ENCODE peak calls at places on chromosomes 13 and 19, in seven cellular contexts. One of them, this sample, is unnamed.
A peak's percentile ranks its signal among the peaks of the same experiment; 100 is the strongest.

GRCh38 chr19:16627194-16627927 is 643 bp downstream of the MED26 start:
- DNase-seq in endothelial cell: peak; percentile 22
- DNase-seq in activated CD4-positive, CD25-positive, alpha-beta regulatory T cell treated with anti-CD3 and anti-CD28 coated beads, Interleukin-2, amount 50 U/mL, for 16 hours: no peak
- DNase-seq in thoracic aorta: no peak
- DNase-seq in C1 segment of cervical spinal cord: no peak
- DNase-seq in left lung: peak; percentile 43
- DNase-seq in nephron progenitor cell: peak; percentile 32
- DNase-seq in this sample: peak; percentile 17

GRCh38 chr19:14731200-14731599 is 41.4 kb downstream of the ZNF333 start:
- DNase-seq in thoracic aorta: no peak
- DNase-seq in activated CD4-positive, CD25-positive, alpha-beta regulatory T cell treated with anti-CD3 and anti-CD28 coated beads, Interleukin-2, amount 50 U/mL, for 16 hours: no peak
- DNase-seq in left lung: no peak
- DNase-seq in endothelial cell: no peak
- DNase-seq in C1 segment of cervical spinal cord: no peak
- DNase-seq in nephron progenitor cell: no peak
- DNase-seq in this sample: no peak

GRCh38 chr13:50323440-50324070 is 308.3 kb downstream of the KCNRG start:
- DNase-seq in thoracic aorta: no peak
- DNase-seq in C1 segment of cervical spinal cord: no peak
- DNase-seq in endothelial cell: no peak
- DNase-seq in nephron progenitor cell: no peak
- DNase-seq in activated CD4-positive, CD25-positive, alpha-beta regulatory T cell treated with anti-CD3 and anti-CD28 coated beads, Interleukin-2, amount 50 U/mL, for 16 hours: no peak
- DNase-seq in left lung: no peak
- DNase-seq in this sample: no peak

GRCh38 chr13:49444517-49445395 is 682 bp downstream of the SETDB2 start:
- DNase-seq in thoracic aorta: no peak
- DNase-seq in activated CD4-positive, CD25-positive, alpha-beta regulatory T cell treated with anti-CD3 and anti-CD28 coated beads, Interleukin-2, amount 50 U/mL, for 16 hours: peak; percentile 13
- DNase-seq in endothelial cell: no peak
- DNase-seq in left lung: peak; percentile 39
- DNase-seq in nephron progenitor cell: no peak
- DNase-seq in C1 segment of cervical spinal cord: no peak
- DNase-seq in this sample: peak; percentile 29

GRCh38 chr19:651114-651818 is 11.6 kb downstream of the FGF22 start:
- DNase-seq in left lung: no peak
- DNase-seq in endothelial cell: no peak
- DNase-seq in activated CD4-positive, CD25-positive, alpha-beta regulatory T cell treated with anti-CD3 and anti-CD28 coated beads, Interleukin-2, amount 50 U/mL, for 16 hours: no peak
- DNase-seq in C1 segment of cervical spinal cord: no peak
- DNase-seq in nephron progenitor cell: no peak
- DNase-seq in thoracic aorta: no peak
- DNase-seq in this sample: no peak

GRCh38 chr13:23851106-23851505 is 38.1 kb downstream of the MIPEP start:
- DNase-seq in activated CD4-positive, CD25-positive, alpha-beta regulatory T cell treated with anti-CD3 and anti-CD28 coated beads, Interleukin-2, amount 50 U/mL, for 16 hours: no peak
- DNase-seq in thoracic aorta: no peak
- DNase-seq in endothelial cell: no peak
- DNase-seq in nephron progenitor cell: no peak
- DNase-seq in C1 segment of cervical spinal cord: no peak
- DNase-seq in left lung: no peak
- DNase-seq in this sample: no peak

GRCh38 chr13:105918842-105919741 is 616.4 kb downstream of the EFNB2 start:
- DNase-seq in left lung: no peak
- DNase-seq in activated CD4-positive, CD25-positive, alpha-beta regulatory T cell treated with anti-CD3 and anti-CD28 coated beads, Interleukin-2, amount 50 U/mL, for 16 hours: no peak
- DNase-seq in endothelial cell: no peak
- DNase-seq in nephron progenitor cell: no peak
- DNase-seq in C1 segment of cervical spinal cord: no peak
- DNase-seq in thoracic aorta: no peak
- DNase-seq in this sample: no peak

GRCh38 chr19:55344444-55344843 is 4.8 kb downstream of the KMT5C start:
- DNase-seq in nephron progenitor cell: no peak
- DNase-seq in thoracic aorta: no peak
- DNase-seq in C1 segment of cervical spinal cord: peak; percentile 28
- DNase-seq in endothelial cell: no peak
- DNase-seq in activated CD4-positive, CD25-positive, alpha-beta regulatory T cell treated with anti-CD3 and anti-CD28 coated beads, Interleukin-2, amount 50 U/mL, for 16 hours: no peak
- DNase-seq in left lung: no peak
- DNase-seq in this sample: no peak

GRCh38 chr13:24271231-24271610 is 38.2 kb upstream of the C1QTNF9 start:
- DNase-seq in C1 segment of cervical spinal cord: no peak
- DNase-seq in nephron progenitor cell: no peak
- DNase-seq in activated CD4-positive, CD25-positive, alpha-beta regulatory T cell treated with anti-CD3 and anti-CD28 coated beads, Interleukin-2, amount 50 U/mL, for 16 hours: no peak
- DNase-seq in thoracic aorta: no peak
- DNase-seq in left lung: no peak
- DNase-seq in endothelial cell: no peak
- DNase-seq in this sample: no peak

GRCh38 chr19:3365447-3366103 is 808 bp upstream of the NFIC start:
- DNase-seq in nephron progenitor cell: no peak
- DNase-seq in thoracic aorta: no peak
- DNase-seq in endothelial cell: no peak
- DNase-seq in activated CD4-positive, CD25-positive, alpha-beta regulatory T cell treated with anti-CD3 and anti-CD28 coated beads, Interleukin-2, amount 50 U/mL, for 16 hours: no peak
- DNase-seq in left lung: peak; percentile 75
- DNase-seq in C1 segment of cervical spinal cord: peak; percentile 53
- DNase-seq in this sample: no peak

GRCh38 chr13:89361909-89362308 is 1690.7 kb downstream of the SLITRK5 start:
- DNase-seq in nephron progenitor cell: no peak
- DNase-seq in left lung: no peak
- DNase-seq in endothelial cell: no peak
- DNase-seq in C1 segment of cervical spinal cord: no peak
- DNase-seq in thoracic aorta: no peak
- DNase-seq in activated CD4-positive, CD25-positive, alpha-beta regulatory T cell treated with anti-CD3 and anti-CD28 coated beads, Interleukin-2, amount 50 U/mL, for 16 hours: no peak
- DNase-seq in this sample: no peak

GRCh38 chr19:681029-681626 is 4.9 kb downstream of the FSTL3 start:
- DNase-seq in C1 segment of cervical spinal cord: no peak
- DNase-seq in nephron progenitor cell: peak; percentile 94
- DNase-seq in endothelial cell: peak; percentile 91
- DNase-seq in thoracic aorta: no peak
- DNase-seq in activated CD4-positive, CD25-positive, alpha-beta regulatory T cell treated with anti-CD3 and anti-CD28 coated beads, Interleukin-2, amount 50 U/mL, for 16 hours: no peak
- DNase-seq in left lung: peak; percentile 95
- DNase-seq in this sample: no peak

GRCh38 chr19:48630289-48631036 is 6.7 kb downstream of the DBP start:
- DNase-seq in C1 segment of cervical spinal cord: peak; percentile 35
- DNase-seq in endothelial cell: peak; percentile 61
- DNase-seq in left lung: peak; percentile 71
- DNase-seq in nephron progenitor cell: no peak
- DNase-seq in activated CD4-positive, CD25-positive, alpha-beta regulatory T cell treated with anti-CD3 and anti-CD28 coated beads, Interleukin-2, amount 50 U/mL, for 16 hours: no peak
- DNase-seq in thoracic aorta: no peak
- DNase-seq in this sample: no peak

GRCh38 chr19:2446390-2446789 is 10.4 kb downstream of the LMNB2 start:
- DNase-seq in activated CD4-positive, CD25-positive, alpha-beta regulatory T cell treated with anti-CD3 and anti-CD28 coated beads, Interleukin-2, amount 50 U/mL, for 16 hours: no peak
- DNase-seq in nephron progenitor cell: no peak
- DNase-seq in C1 segment of cervical spinal cord: no peak
- DNase-seq in left lung: no peak
- DNase-seq in endothelial cell: no peak
- DNase-seq in thoracic aorta: no peak
- DNase-seq in this sample: no peak

GRCh38 chr19:57560049-57560491 is 407 bp upstream of the ZNF550 start:
- DNase-seq in nephron progenitor cell: no peak
- DNase-seq in left lung: no peak
- DNase-seq in endothelial cell: no peak
- DNase-seq in activated CD4-positive, CD25-positive, alpha-beta regulatory T cell treated with anti-CD3 and anti-CD28 coated beads, Interleukin-2, amount 50 U/mL, for 16 hours: no peak
- DNase-seq in C1 segment of cervical spinal cord: peak; percentile 21
- DNase-seq in thoracic aorta: no peak
- DNase-seq in this sample: no peak

GRCh38 chr13:44410328-44410859 is 36.8 kb downstream of the SERP2 start:
- DNase-seq in left lung: no peak
- DNase-seq in nephron progenitor cell: no peak
- DNase-seq in endothelial cell: no peak
- DNase-seq in thoracic aorta: no peak
- DNase-seq in C1 segment of cervical spinal cord: no peak
- DNase-seq in activated CD4-positive, CD25-positive, alpha-beta regulatory T cell treated with anti-CD3 and anti-CD28 coated beads, Interleukin-2, amount 50 U/mL, for 16 hours: no peak
- DNase-seq in this sample: no peak

GRCh38 chr19:30212574-30212973 is 159.6 kb upstream of the ZNF536 start:
- DNase-seq in activated CD4-positive, CD25-positive, alpha-beta regulatory T cell treated with anti-CD3 and anti-CD28 coated beads, Interleukin-2, amount 50 U/mL, for 16 hours: no peak
- DNase-seq in C1 segment of cervical spinal cord: no peak
- DNase-seq in left lung: no peak
- DNase-seq in nephron progenitor cell: no peak
- DNase-seq in endothelial cell: no peak
- DNase-seq in thoracic aorta: no peak
- DNase-seq in this sample: no peak

GRCh38 chr13:71017607-71018006 is 849.4 kb downstream of the DACH1 start:
- DNase-seq in C1 segment of cervical spinal cord: no peak
- DNase-seq in left lung: no peak
- DNase-seq in endothelial cell: no peak
- DNase-seq in activated CD4-positive, CD25-positive, alpha-beta regulatory T cell treated with anti-CD3 and anti-CD28 coated beads, Interleukin-2, amount 50 U/mL, for 16 hours: no peak
- DNase-seq in thoracic aorta: no peak
- DNase-seq in nephron progenitor cell: no peak
- DNase-seq in this sample: no peak

GRCh38 chr13:108624108-108624507 is 5.3 kb upstream of the MYO16 start:
- DNase-seq in C1 segment of cervical spinal cord: no peak
- DNase-seq in endothelial cell: no peak
- DNase-seq in left lung: no peak
- DNase-seq in activated CD4-positive, CD25-positive, alpha-beta regulatory T cell treated with anti-CD3 and anti-CD28 coated beads, Interleukin-2, amount 50 U/mL, for 16 hours: no peak
- DNase-seq in nephron progenitor cell: no peak
- DNase-seq in thoracic aorta: no peak
- DNase-seq in this sample: no peak

GRCh38 chr19:46442808-46443450 is 14.2 kb upstream of the PNMA8C start:
- DNase-seq in C1 segment of cervical spinal cord: no peak
- DNase-seq in nephron progenitor cell: no peak
- DNase-seq in thoracic aorta: no peak
- DNase-seq in endothelial cell: no peak
- DNase-seq in left lung: peak; percentile 35
- DNase-seq in activated CD4-positive, CD25-positive, alpha-beta regulatory T cell treated with anti-CD3 and anti-CD28 coated beads, Interleukin-2, amount 50 U/mL, for 16 hours: no peak
- DNase-seq in this sample: no peak

GRCh38 chr13:98174321-98174720 is 2.7 kb downstream of the RNF113B start:
- DNase-seq in activated CD4-positive, CD25-positive, alpha-beta regulatory T cell treated with anti-CD3 and anti-CD28 coated beads, Interleukin-2, amount 50 U/mL, for 16 hours: no peak
- DNase-seq in left lung: no peak
- DNase-seq in endothelial cell: no peak
- DNase-seq in C1 segment of cervical spinal cord: no peak
- DNase-seq in nephron progenitor cell: no peak
- DNase-seq in thoracic aorta: no peak
- DNase-seq in this sample: no peak

GRCh38 chr19:23832717-23833327 is 74.1 kb upstream of the ZNF681 start:
- DNase-seq in activated CD4-positive, CD25-positive, alpha-beta regulatory T cell treated with anti-CD3 and anti-CD28 coated beads, Interleukin-2, amount 50 U/mL, for 16 hours: no peak
- DNase-seq in thoracic aorta: no peak
- DNase-seq in C1 segment of cervical spinal cord: no peak
- DNase-seq in nephron progenitor cell: no peak
- DNase-seq in left lung: no peak
- DNase-seq in endothelial cell: no peak
- DNase-seq in this sample: no peak

GRCh38 chr13:79522583-79522982 is 41.6 kb downstream of the NDFIP2 start:
- DNase-seq in thoracic aorta: no peak
- DNase-seq in left lung: no peak
- DNase-seq in C1 segment of cervical spinal cord: no peak
- DNase-seq in endothelial cell: no peak
- DNase-seq in activated CD4-positive, CD25-positive, alpha-beta regulatory T cell treated with anti-CD3 and anti-CD28 coated beads, Interleukin-2, amount 50 U/mL, for 16 hours: no peak
- DNase-seq in nephron progenitor cell: no peak
- DNase-seq in this sample: no peak

GRCh38 chr13:113029487-113030258 is 60.7 kb downstream of the MCF2L start:
- DNase-seq in thoracic aorta: no peak
- DNase-seq in nephron progenitor cell: peak; percentile 90
- DNase-seq in left lung: no peak
- DNase-seq in endothelial cell: peak; percentile 84
- DNase-seq in activated CD4-positive, CD25-positive, alpha-beta regulatory T cell treated with anti-CD3 and anti-CD28 coated beads, Interleukin-2, amount 50 U/mL, for 16 hours: no peak
- DNase-seq in C1 segment of cervical spinal cord: peak; percentile 56
- DNase-seq in this sample: peak; percentile 59

GRCh38 chr19:48473161-48473966 is 4.2 kb downstream of the CYTH2 start:
- DNase-seq in nephron progenitor cell: no peak
- DNase-seq in thoracic aorta: no peak
- DNase-seq in endothelial cell: no peak
- DNase-seq in activated CD4-positive, CD25-positive, alpha-beta regulatory T cell treated with anti-CD3 and anti-CD28 coated beads, Interleukin-2, amount 50 U/mL, for 16 hours: no peak
- DNase-seq in C1 segment of cervical spinal cord: no peak
- DNase-seq in left lung: no peak
- DNase-seq in this sample: no peak

GRCh38 chr13:110127986-110128511 is 178.9 kb downstream of the COL4A1 start:
- DNase-seq in C1 segment of cervical spinal cord: no peak
- DNase-seq in thoracic aorta: no peak
- DNase-seq in left lung: no peak
- DNase-seq in nephron progenitor cell: no peak
- DNase-seq in activated CD4-positive, CD25-positive, alpha-beta regulatory T cell treated with anti-CD3 and anti-CD28 coated beads, Interleukin-2, amount 50 U/mL, for 16 hours: no peak
- DNase-seq in endothelial cell: no peak
- DNase-seq in this sample: no peak

GRCh38 chr19:42224940-42225717 is 5.0 kb downstream of the ZNF526 start:
- DNase-seq in C1 segment of cervical spinal cord: no peak
- DNase-seq in activated CD4-positive, CD25-positive, alpha-beta regulatory T cell treated with anti-CD3 and anti-CD28 coated beads, Interleukin-2, amount 50 U/mL, for 16 hours: no peak
- DNase-seq in endothelial cell: no peak
- DNase-seq in nephron progenitor cell: no peak
- DNase-seq in left lung: no peak
- DNase-seq in thoracic aorta: no peak
- DNase-seq in this sample: no peak

GRCh38 chr13:89363144-89363543 is 1692.0 kb downstream of the SLITRK5 start:
- DNase-seq in endothelial cell: no peak
- DNase-seq in activated CD4-positive, CD25-positive, alpha-beta regulatory T cell treated with anti-CD3 and anti-CD28 coated beads, Interleukin-2, amount 50 U/mL, for 16 hours: no peak
- DNase-seq in C1 segment of cervical spinal cord: no peak
- DNase-seq in left lung: no peak
- DNase-seq in nephron progenitor cell: no peak
- DNase-seq in thoracic aorta: no peak
- DNase-seq in this sample: no peak

GRCh38 chr19:843180-843835 is 2.5 kb downstream of the PRTN3 start:
- DNase-seq in nephron progenitor cell: peak; percentile 76
- DNase-seq in C1 segment of cervical spinal cord: no peak
- DNase-seq in endothelial cell: peak; percentile 37
- DNase-seq in activated CD4-positive, CD25-positive, alpha-beta regulatory T cell treated with anti-CD3 and anti-CD28 coated beads, Interleukin-2, amount 50 U/mL, for 16 hours: no peak
- DNase-seq in thoracic aorta: no peak
- DNase-seq in left lung: no peak
- DNase-seq in this sample: no peak

GRCh38 chr19:58498316-58499020 is 13.3 kb downstream of the SLC27A5 start:
- DNase-seq in thoracic aorta: no peak
- DNase-seq in nephron progenitor cell: no peak
- DNase-seq in endothelial cell: no peak
- DNase-seq in activated CD4-positive, CD25-positive, alpha-beta regulatory T cell treated with anti-CD3 and anti-CD28 coated beads, Interleukin-2, amount 50 U/mL, for 16 hours: no peak
- DNase-seq in left lung: no peak
- DNase-seq in C1 segment of cervical spinal cord: no peak
- DNase-seq in this sample: no peak

GRCh38 chr13:43905435-43906031 is 25.8 kb downstream of the LACC1 start:
- DNase-seq in left lung: no peak
- DNase-seq in thoracic aorta: no peak
- DNase-seq in activated CD4-positive, CD25-positive, alpha-beta regulatory T cell treated with anti-CD3 and anti-CD28 coated beads, Interleukin-2, amount 50 U/mL, for 16 hours: no peak
- DNase-seq in endothelial cell: peak; percentile 45
- DNase-seq in nephron progenitor cell: peak; percentile 24
- DNase-seq in C1 segment of cervical spinal cord: no peak
- DNase-seq in this sample: peak; percentile 54

This sample was measured in neuronal stem cell.